ENCODE peak calls at places on chromosomes 3 and 15, in ten cellular contexts. P, M, O, A, X, S, K, C, F and G are unnamed samples.

GRCh38 chr15:66025972-66026371 is 156.7 kb downstream of the RAB11A start:
- DNase-seq in P (no peak), M (no peak), O (no peak), A (no peak), X (no peak), S (no peak), K (no peak), C (no peak), F (peak; percentile 60), G (no peak)

GRCh38 chr3:113606539-113607218 is 74.3 kb downstream of the SIDT1 start:
- DNase-seq in P (no peak), M (peak; percentile 26), O (no peak), A (peak; percentile 76), X (no peak), S (no peak), K (no peak), C (no peak), F (no peak), G (no peak)

GRCh38 chr3:61809879-61810278 is 248.5 kb downstream of the PTPRG start:
- DNase-seq in P (no peak), M (peak; percentile 72), O (no peak), A (no peak), X (no peak), S (peak; percentile 10), K (no peak), C (peak; percentile 75), F (no peak), G (peak; percentile 34)

GRCh38 chr3:124292329-124292728 is 300.4 kb upstream of the ROPN1 start:
- DNase-seq in P (no peak), M (peak; percentile 35), O (peak; percentile 15), A (no peak), X (no peak), S (no peak), K (no peak), C (no peak), F (no peak), G (no peak)

GRCh38 chr3:27423463-27423862 is 54.3 kb upstream of the NEK10 start:
- DNase-seq in P (no peak), M (no peak), O (no peak), A (no peak), X (no peak), S (no peak), K (peak; percentile 60), C (no peak), F (no peak), G (no peak)

GRCh38 chr3:4978966-4979400 is 254 bp upstream of the BHLHE40 start:
- DNase-seq in P (peak; percentile 96), M (peak; percentile 94), O (peak; percentile 94), A (peak; percentile 98), X (peak; percentile 96), S (peak; percentile 97), K (no peak), C (peak; percentile 99), F (peak; percentile 50), G (peak; percentile 94)

GRCh38 chr3:138862924-138863775 is 28.4 kb upstream of the PIK3CB start:
- DNase-seq in P (no peak), M (peak; percentile 74), O (no peak), A (peak; percentile 43), X (no peak), S (peak; percentile 38), K (peak; percentile 60), C (no peak), F (no peak), G (peak; percentile 51)

GRCh38 chr3:25513642-25514266 is 85.7 kb downstream of the RARB start:
- DNase-seq in P (no peak), M (no peak), O (no peak), A (no peak), X (no peak), S (no peak), K (no peak), C (no peak), F (no peak), G (no peak)

GRCh38 chr3:79521221-79521848 is 246.5 kb downstream of the ROBO1 start:
- DNase-seq in P (no peak), M (no peak), O (no peak), A (no peak), X (no peak), S (no peak), K (peak; percentile 51), C (no peak), F (no peak), G (no peak)

GRCh38 chr15:50064674-50065073 is 54.4 kb downstream of the ATP8B4 start:
- DNase-seq in P (no peak), M (no peak), O (no peak), A (no peak), X (no peak), S (no peak), K (no peak), C (no peak), F (no peak), G (no peak)

GRCh38 chr15:67240235-67241131 is 14.0 kb downstream of the AAGAB start:
- DNase-seq in P (no peak), M (peak; percentile 41), O (no peak), A (no peak), X (no peak), S (peak; percentile 38), K (no peak), C (no peak), F (no peak), G (peak; percentile 43)

GRCh38 chr3:32138545-32139104 is 32.2 kb downstream of the GPD1L start:
- DNase-seq in P (no peak), M (no peak), O (no peak), A (no peak), X (no peak), S (no peak), K (no peak), C (no peak), F (no peak), G (no peak)

GRCh38 chr3:194382892-194383223 is 13.3 kb upstream of the LRRC15 start:
- DNase-seq in P (no peak), M (no peak), O (no peak), A (peak; percentile 51), X (peak; percentile 54), S (no peak), K (no peak), C (no peak), F (no peak), G (no peak)

GRCh38 chr15:75785771-75786563 is 57.3 kb upstream of the UBE2Q2 start:
- DNase-seq in P (no peak), M (no peak), O (peak; percentile 67), A (no peak), X (no peak), S (no peak), K (no peak), C (peak; percentile 68), F (peak; percentile 59), G (no peak)

GRCh38 chr15:90713081-90713480 is 4.1 kb upstream of the BLM start:
- DNase-seq in P (no peak), M (no peak), O (no peak), A (no peak), X (no peak), S (no peak), K (no peak), C (no peak), F (no peak), G (no peak)
- H3K4me1 ChIP-seq in P (no peaks in the 10 kb centered on the region), M (peaks cover 11% of the 10 kb centered on the region), O (peaks cover 14% of the 10 kb centered on the region), A (peaks cover 18% of the 10 kb centered on the region), X (peaks cover 14% of the 10 kb centered on the region), S (no peaks in the 10 kb centered on the region), K (peaks cover 3% of the 10 kb centered on the region), C (peaks cover 8% of the 10 kb centered on the region), F (peaks cover under 1% of the 10 kb centered on the region), G (peaks cover 21% of the 10 kb centered on the region)

GRCh38 chr15:25242957-25243799 is 195.6 kb downstream of the UBE3A start:
- DNase-seq in P (peak; percentile 42), M (no peak), O (no peak), A (peak; percentile 59), X (peak; percentile 75), S (no peak), K (no peak), C (peak; percentile 53), F (no peak), G (peak; percentile 17)

GRCh38 chr15:25240461-25241021 is 198.3 kb downstream of the UBE3A start:
- DNase-seq in P (peak; percentile 45), M (no peak), O (no peak), A (peak; percentile 52), X (peak; percentile 66), S (no peak), K (no peak), C (peak; percentile 58), F (no peak), G (no peak)

GRCh38 chr15:25243800-25244097 is 195.1 kb downstream of the UBE3A start:
- DNase-seq in P (peak; percentile 19), M (peak; percentile 2), O (no peak), A (peak; percentile 46), X (peak; percentile 59), S (no peak), K (no peak), C (no peak), F (no peak), G (no peak)

GRCh38 chr15:25241241-25241801 is 197.5 kb downstream of the UBE3A start:
- DNase-seq in P (peak; percentile 36), M (no peak), O (no peak), A (peak; percentile 68), X (no peak), S (no peak), K (no peak), C (no peak), F (no peak), G (no peak)

GRCh38 chr15:25242166-25242879 is 196.5 kb downstream of the UBE3A start:
- DNase-seq in P (peak; percentile 10), M (no peak), O (no peak), A (peak; percentile 52), X (peak; percentile 48), S (no peak), K (no peak), C (peak; percentile 55), F (no peak), G (no peak)
- H3K9me3 ChIP-seq in P (peaks cover 64% of the 10 kb centered on the region), M (peaks cover 6% of the 10 kb centered on the region), O (peaks cover 63% of the 10 kb centered on the region), A (peaks cover 10% of the 10 kb centered on the region), X (peaks cover 33% of the 10 kb centered on the region), S (no peaks in the 10 kb centered on the region), K (no peaks in the 10 kb centered on the region), C (peaks cover 6% of the 10 kb centered on the region), F (peaks cover 67% of the 10 kb centered on the region), G (peaks cover 94% of the 10 kb centered on the region)

DNA sequence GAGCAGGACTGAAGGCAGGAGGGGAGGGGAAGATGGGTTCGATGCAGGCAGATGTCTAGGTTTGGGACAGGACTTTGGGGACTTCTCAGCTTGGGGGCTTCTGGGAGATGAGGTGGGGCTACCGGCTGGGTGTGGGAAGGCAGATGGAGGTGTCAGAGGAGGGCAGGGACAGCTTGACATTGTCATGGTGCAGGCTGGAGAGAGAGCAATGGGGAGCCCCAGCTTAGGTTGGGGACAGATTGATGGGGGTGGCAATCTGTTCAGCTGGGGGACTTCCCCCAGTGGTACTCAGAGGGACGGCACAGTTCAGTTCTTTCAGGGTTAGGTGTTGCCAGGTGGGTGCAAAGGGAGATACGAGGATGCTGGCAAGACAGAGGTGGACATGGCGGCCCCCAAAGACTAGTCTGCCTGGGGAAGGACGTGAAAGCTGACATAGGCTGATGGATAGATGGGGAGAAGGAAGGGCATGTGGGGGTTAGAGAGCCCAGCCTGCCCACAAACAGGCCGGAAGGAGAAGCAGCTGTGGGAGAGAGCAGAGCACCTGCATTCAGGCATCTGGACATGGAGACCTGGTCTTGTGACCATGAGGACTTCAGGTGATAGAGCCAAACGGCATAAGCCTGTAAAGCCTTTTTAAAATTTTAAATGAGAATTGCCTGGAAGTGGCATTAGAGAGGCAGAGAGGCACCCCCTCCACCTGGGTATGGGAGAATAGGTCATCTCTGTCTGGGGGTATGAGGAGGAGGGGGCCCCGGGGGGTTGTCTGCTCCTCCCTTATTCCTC is 21.1 kb downstream of the ACAA1 start:
- DNase-seq in P (peak; percentile 31), M (no peak), O (no peak), A (no peak), X (peak; percentile 62), S (no peak), K (no peak), C (peak; percentile 41), F (no peak), G (no peak)
- TF ChIP-seq POLR2AphosphoS5 in P (no peak), M (no peak), O (no peak), A (no peak), X (no peak), S (no peak), K (no peak), C (no peak), F (no peak), G (no peak)

GRCh38 chr15:100335335-100335999 is 6.3 kb downstream of the ADAMTS17 start:
- DNase-seq in P (no peak), M (no peak), O (no peak), A (no peak), X (no peak), S (no peak), K (no peak), C (no peak), F (no peak), G (no peak)
- H3K4me1 ChIP-seq in P (no peaks in the 10 kb centered on the region), M (no peaks in the 10 kb centered on the region), O (no peaks in the 10 kb centered on the region), A (peaks cover 12% of the 10 kb centered on the region), X (peaks cover 19% of the 10 kb centered on the region), S (no peaks in the 10 kb centered on the region), K (no peaks in the 10 kb centered on the region), C (peaks cover 14% of the 10 kb centered on the region), F (peaks cover 2% of the 10 kb centered on the region), G (peaks cover 19% of the 10 kb centered on the region)